ENCODE peak calls at places on chromosomes 1 and 21, in seven cellular contexts. U is GM13977, X is progenitor cell of endocrine pancreas, M is suprapubic skin, C is AG04450, W is endothelial cell, S is left lung. F is an unnamed sample.

GRCh38 chr1:44050261-44050660 is 19.0 kb upstream of the SLC6A9 start:
- DNase-seq in U (no peak), X (no peak), M (peak), C (no peak), W (no peak), S (no peak), F (no peak)

GRCh38 chr1:41502912-41503311 is 18.4 kb upstream of the EDN2 start:
- DNase-seq in U (no peak), X (no peak), M (no peak), C (no peak), W (no peak), S (no peak), F (no peak)

GRCh38 chr1:227753999-227754764 is 18.9 kb downstream of the SNAP47 start:
- DNase-seq in U (no peak), X (no peak), M (peak), C (no peak), W (no peak), S (no peak), F (no peak)

GRCh38 chr1:2382621-2383361 is 8.6 kb downstream of the MORN1 start:
- DNase-seq in U (peak), X (peak), M (no peak), C (no peak), W (peak), S (peak), F (peak)

GRCh38 chr21:45253180-45253579 is 34.5 kb downstream of the POFUT2 start:
- DNase-seq in U (no peak), X (peak), M (no peak), C (no peak), W (no peak), S (no peak), F (no peak)

GRCh38 chr1:19764848-19765247 is 34.9 kb downstream of the TMCO4 start:
- DNase-seq in U (no peak), X (no peak), M (no peak), C (no peak), W (no peak), S (no peak), F (no peak)

GRCh38 chr1:5821496-5822176 is 170.6 kb downstream of the NPHP4 start:
- DNase-seq in U (no peak), X (no peak), M (no peak), C (no peak), W (no peak), S (no peak), F (no peak)

GRCh38 chr1:160579216-160579701 is at the start of gene CD84:
- DNase-seq in U (no peak), X (no peak), M (no peak), C (no peak), W (no peak), S (no peak), F (no peak)

GRCh38 chr1:165117482-165117881 is 239.0 kb downstream of the LMX1A start:
- DNase-seq in U (no peak), X (peak), M (no peak), C (no peak), W (peak), S (no peak), F (no peak)

GRCh38 chr1:80113168-80114038 is 1106.9 kb upstream of the ADGRL4 start:
- DNase-seq in U (no peak), X (no peak), M (no peak), C (no peak), W (no peak), S (no peak), F (no peak)

GRCh38 chr1:206633708-206634121 is 1.6 kb upstream of the DYRK3 start:
- DNase-seq in U (no peak), X (no peak), M (no peak), C (peak), W (no peak), S (no peak), F (no peak)

GRCh38 chr21:36792505-36792967 is 93.6 kb downstream of the SIM2 start:
- DNase-seq in U (no peak), X (no peak), M (no peak), C (no peak), W (no peak), S (no peak), F (no peak)

GRCh38 chr1:16980473-16981268 is at the start of gene MFAP2:
- DNase-seq in U (no peak), X (peak), M (no peak), C (no peak), W (peak), S (no peak), F (no peak)

GRCh38 chr1:27522860-27523665 is 33.1 kb upstream of the WASF2 start:
- DNase-seq in U (no peak), X (no peak), M (no peak), C (no peak), W (peak), S (no peak), F (no peak)

GRCh38 chr1:37092937-37093336 is 58.6 kb upstream of the GRIK3 start:
- DNase-seq in U (no peak), X (no peak), M (no peak), C (no peak), W (no peak), S (no peak), F (no peak)

GRCh38 chr1:32363713-32364112 is 1.4 kb downstream of the TSSK3 start:
- DNase-seq in U (no peak), X (no peak), M (no peak), C (no peak), W (no peak), S (no peak), F (no peak)

GRCh38 chr1:55144886-55145285 is 70.3 kb downstream of the USP24 start:
- DNase-seq in U (no peak), X (no peak), M (no peak), C (no peak), W (no peak), S (no peak), F (no peak)

GRCh38 chr1:199336745-199337640 is 690.5 kb upstream of the NR5A2 start:
- DNase-seq in U (no peak), X (no peak), M (no peak), C (no peak), W (no peak), S (no peak), F (no peak)
- TF ChIP-seq CTCF in U (no peak), X (no peak), M (no peak), C (no peak), W (no peak), S (no peak), F (no peak)

GRCh38 chr21:35768187-35768586 is 292.1 kb downstream of the SETD4 start:
- DNase-seq in U (no peak), X (no peak), M (no peak), C (no peak), W (no peak), S (no peak), F (no peak)

GRCh38 chr21:35764586-35764985 is 295.7 kb downstream of the SETD4 start:
- DNase-seq in U (no peak), X (no peak), M (no peak), C (no peak), W (no peak), S (no peak), F (no peak)

GRCh38 chr21:35775778-35776515 is 284.4 kb downstream of the SETD4 start:
- DNase-seq in U (no peak), X (no peak), M (no peak), C (no peak), W (no peak), S (no peak), F (no peak)

GRCh38 chr21:35770101-35770945 is 290.0 kb downstream of the SETD4 start:
- DNase-seq in U (no peak), X (no peak), M (no peak), C (no peak), W (no peak), S (no peak), F (no peak)
- TF ChIP-seq CTCF in U (no peak), X (no peak), M (no peak), C (no peak), W (no peak), S (no peak), F (no peak)

DNA sequence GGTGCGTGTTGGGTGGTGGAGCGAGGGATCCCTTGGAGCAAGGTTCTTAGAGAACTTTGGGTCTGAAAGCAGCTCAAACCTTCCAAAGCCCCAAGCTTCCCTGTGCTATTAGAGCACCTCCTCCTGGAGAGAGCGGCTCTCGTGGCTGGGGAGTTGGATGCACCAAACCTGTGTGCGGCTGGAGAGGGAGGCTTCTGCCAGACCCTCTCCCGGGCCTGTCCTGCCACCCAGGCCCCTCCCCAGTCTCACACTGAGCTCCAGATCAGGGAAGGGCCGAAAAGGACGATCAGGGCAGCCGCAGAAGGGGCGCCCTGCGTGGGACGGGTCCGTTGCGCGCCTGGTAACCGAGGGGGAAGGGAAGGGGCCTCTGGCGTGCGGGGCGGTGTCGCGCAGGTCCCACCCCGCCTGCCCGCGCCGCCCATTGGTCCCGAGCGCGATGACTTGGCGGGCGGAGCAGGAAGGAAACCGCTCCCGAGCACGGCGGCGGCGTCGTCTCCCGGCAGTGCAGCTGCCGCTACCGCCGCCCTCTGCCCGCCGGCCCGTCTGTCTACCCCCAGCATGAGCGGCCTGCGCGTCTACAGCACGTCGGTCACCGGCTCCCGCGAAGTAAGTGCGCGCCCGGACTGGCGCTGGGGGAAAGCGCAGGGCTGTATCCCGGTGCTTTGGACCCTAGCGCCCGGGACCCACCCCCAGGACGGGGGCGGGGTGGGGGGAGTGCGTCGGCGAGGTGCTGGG is at the start of gene SH3BGRL3:
- DNase-seq in U (peak), X (peak), M (peak), C (peak), W (peak), S (peak), F (peak)
- TF ChIP-seq CTCF in U (peak), X (peak), M (peak), C (peak), W (no peak), S (no peak), F (peak)

DNA sequence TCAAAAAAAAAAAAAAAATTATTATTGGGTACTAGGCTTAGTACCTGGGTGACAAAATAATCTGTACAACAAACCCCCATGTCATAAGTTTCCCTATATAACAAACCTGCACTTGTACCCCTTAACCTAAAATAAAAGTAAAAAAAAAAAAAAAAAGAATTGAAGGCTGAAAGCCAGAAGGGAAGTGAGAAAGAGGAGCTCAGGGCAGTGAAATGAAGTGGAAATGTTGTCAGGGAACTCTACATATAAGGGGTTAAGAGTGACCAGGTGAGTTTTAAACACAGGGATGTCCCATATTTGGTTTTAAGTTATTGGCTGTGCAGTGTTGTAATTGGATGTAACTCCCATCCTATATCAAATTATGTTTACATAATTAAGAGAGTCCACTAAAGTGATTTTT is 85.7 kb upstream of the ABCD3 start:
- DNase-seq in U (no peak), X (no peak), M (no peak), C (no peak), W (no peak), S (no peak), F (no peak)
- TF ChIP-seq CTCF in U (no peak), X (no peak), M (no peak), C (no peak), W (no peak), S (no peak), F (no peak)

GRCh38 chr1:29236743-29236992 is 346 bp downstream of the PTPRU start:
- DNase-seq in U (no peak), X (no peak), M (no peak), C (no peak), W (no peak), S (no peak), F (no peak)
- TF ChIP-seq CTCF in U (no peak), X (no peak), M (no peak), C (no peak), W (no peak), S (no peak), F (no peak)

GRCh38 chr1:100131623-100132022 is 1.1 kb downstream of the SASS6 start:
- DNase-seq in U (no peak), X (no peak), M (no peak), C (no peak), W (no peak), S (no peak), F (no peak)
- TF ChIP-seq CTCF in U (no peak), X (no peak), M (no peak), C (no peak), W (no peak), S (no peak), F (no peak)

GRCh38 chr1:226702957-226703831 is 35.9 kb downstream of the ITPKB start:
- DNase-seq in U (peak), X (peak), M (no peak), C (peak), W (peak), S (peak), F (peak)
- TF ChIP-seq CTCF in U (no peak), X (peak), M (no peak), C (no peak), W (no peak), S (no peak), F (no peak)

DNA sequence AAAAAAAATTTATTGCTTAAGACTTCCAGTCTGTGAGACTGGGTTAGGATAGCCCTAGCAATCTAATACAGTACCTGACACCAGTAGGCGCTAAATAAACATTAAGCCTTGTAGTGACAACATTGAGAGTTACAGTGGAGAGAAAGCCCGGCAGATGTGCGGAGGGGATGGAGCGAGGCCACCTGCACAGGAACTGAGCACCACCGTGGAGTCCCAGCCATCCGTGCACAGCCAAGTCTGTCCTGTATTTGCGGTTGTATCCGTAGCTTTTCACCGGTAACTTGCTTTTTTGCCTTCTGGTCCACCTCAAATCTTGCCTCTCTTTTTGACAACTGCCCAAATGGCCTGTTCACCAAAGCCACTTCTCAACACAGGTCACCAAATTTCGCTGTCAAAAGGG is 260.1 kb downstream of the GPATCH2 start:
- DNase-seq in U (no peak), X (no peak), M (no peak), C (no peak), W (no peak), S (no peak), F (no peak)
- TF ChIP-seq CTCF in U (no peak), X (no peak), M (no peak), C (no peak), W (no peak), S (no peak), F (no peak)

GRCh38 chr1:218778731-218779130 is 394.9 kb upstream of the LYPLAL1 start:
- DNase-seq in U (no peak), X (no peak), M (no peak), C (no peak), W (no peak), S (no peak), F (no peak)

GRCh38 chr1:218783916-218784315 is 389.8 kb upstream of the LYPLAL1 start:
- DNase-seq in U (no peak), X (no peak), M (no peak), C (no peak), W (no peak), S (no peak), F (no peak)

GRCh38 chr1:218775476-218776170 is 398.1 kb upstream of the LYPLAL1 start:
- DNase-seq in U (no peak), X (no peak), M (no peak), C (no peak), W (no peak), S (no peak), F (no peak)

GRCh38 chr1:218778257-218778656 is 395.4 kb upstream of the LYPLAL1 start:
- DNase-seq in U (no peak), X (no peak), M (no peak), C (no peak), W (no peak), S (no peak), F (no peak)

GRCh38 chr1:218779341-218779831 is 394.3 kb upstream of the LYPLAL1 start:
- DNase-seq in U (no peak), X (no peak), M (no peak), C (no peak), W (no peak), S (no peak), F (no peak)
- TF ChIP-seq CTCF in U (no peak), X (no peak), M (no peak), C (no peak), W (no peak), S (no peak), F (no peak)

DNA sequence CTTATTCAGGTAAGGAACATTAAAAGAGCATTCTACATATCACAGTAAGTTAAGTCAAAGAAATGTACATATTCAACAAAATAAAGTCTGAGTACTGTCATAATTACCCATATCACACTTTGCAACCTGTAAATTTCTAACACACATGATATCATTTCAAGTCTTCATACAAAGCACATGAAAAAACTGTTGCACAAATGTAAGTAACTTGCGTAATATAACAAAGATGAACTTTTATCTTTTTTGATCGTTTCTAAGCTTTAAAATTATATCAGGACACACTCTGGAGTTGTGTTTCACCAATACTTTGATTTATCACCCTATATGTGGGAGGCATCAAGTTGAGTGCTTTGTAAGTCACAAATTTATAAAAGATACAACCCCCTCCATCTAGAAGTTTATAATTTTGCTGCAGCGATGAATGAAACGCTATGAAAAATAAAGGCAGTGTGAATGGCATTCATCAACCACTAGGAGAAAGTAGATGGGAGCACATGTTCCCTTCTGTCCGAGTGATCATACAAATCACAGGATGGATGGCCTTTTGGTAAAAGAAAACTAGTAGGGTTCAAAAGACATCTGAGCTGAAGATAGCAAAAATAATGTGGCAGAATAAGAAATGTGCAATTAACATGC is 27.6 kb downstream of the NRIP1 start:
- DNase-seq in U (no peak), X (no peak), M (no peak), C (no peak), W (no peak), S (no peak), F (no peak)
- TF ChIP-seq CTCF in U (no peak), X (peak), M (no peak), C (no peak), W (no peak), S (no peak), F (no peak)

F was measured in GM20000.